ENCODE peak calls at places on chromosomes 3 and 15, in five cellular contexts. One of them, this sample, is unnamed.

GRCh38 chr3:27714101-27714526 is 8.0 kb downstream of the EOMES start:
- DNase-seq in iPS-NIHi11: no peak
- DNase-seq in WTC11: no peak
- DNase-seq in CD4-positive, CD25-positive, alpha-beta regulatory T cell: no peak
- DNase-seq in dermis microvascular lymphatic vessel endothelial cell: no peak
- DNase-seq in this sample: no peak

GRCh38 chr3:188792788-188793187 is 379.0 kb upstream of the TPRG1 start:
- DNase-seq in dermis microvascular lymphatic vessel endothelial cell: no peak
- DNase-seq in iPS-NIHi11: peak
- DNase-seq in WTC11: peak
- DNase-seq in CD4-positive, CD25-positive, alpha-beta regulatory T cell: no peak
- DNase-seq in this sample: no peak

GRCh38 chr3:108221403-108221802 is 821 bp downstream of the IFT57 start:
- DNase-seq in dermis microvascular lymphatic vessel endothelial cell: no peak
- DNase-seq in CD4-positive, CD25-positive, alpha-beta regulatory T cell: no peak
- DNase-seq in WTC11: no peak
- DNase-seq in iPS-NIHi11: no peak
- DNase-seq in this sample: no peak

GRCh38 chr15:70033529-70034140 is 64.1 kb downstream of the TLE3 start:
- DNase-seq in iPS-NIHi11: no peak
- DNase-seq in WTC11: no peak
- DNase-seq in dermis microvascular lymphatic vessel endothelial cell: no peak
- DNase-seq in CD4-positive, CD25-positive, alpha-beta regulatory T cell: no peak
- DNase-seq in this sample: no peak

GRCh38 chr3:12662593-12663310 is 1.2 kb downstream of the RAF1 start:
- DNase-seq in iPS-NIHi11: no peak
- DNase-seq in WTC11: peak
- DNase-seq in dermis microvascular lymphatic vessel endothelial cell: peak
- DNase-seq in CD4-positive, CD25-positive, alpha-beta regulatory T cell: peak
- DNase-seq in this sample: peak

GRCh38 chr3:60096403-60096802 is 1046.6 kb upstream of the CFAP20DC start:
- DNase-seq in WTC11: no peak
- DNase-seq in dermis microvascular lymphatic vessel endothelial cell: no peak
- DNase-seq in iPS-NIHi11: no peak
- DNase-seq in CD4-positive, CD25-positive, alpha-beta regulatory T cell: no peak
- DNase-seq in this sample: no peak

GRCh38 chr3:184845819-184846218 is 33.9 kb downstream of the VPS8 start:
- DNase-seq in dermis microvascular lymphatic vessel endothelial cell: no peak
- DNase-seq in iPS-NIHi11: no peak
- DNase-seq in CD4-positive, CD25-positive, alpha-beta regulatory T cell: no peak
- DNase-seq in WTC11: no peak
- DNase-seq in this sample: no peak

GRCh38 chr3:177597325-177598109 is 400.2 kb upstream of the TBL1XR1 start:
- DNase-seq in WTC11: no peak
- DNase-seq in CD4-positive, CD25-positive, alpha-beta regulatory T cell: no peak
- DNase-seq in iPS-NIHi11: no peak
- DNase-seq in dermis microvascular lymphatic vessel endothelial cell: peak
- DNase-seq in this sample: peak

GRCh38 chr15:100113351-100114075 is 228.3 kb downstream of the ADAMTS17 start:
- DNase-seq in iPS-NIHi11: no peak
- DNase-seq in CD4-positive, CD25-positive, alpha-beta regulatory T cell: no peak
- DNase-seq in WTC11: no peak
- DNase-seq in dermis microvascular lymphatic vessel endothelial cell: no peak
- DNase-seq in this sample: no peak

GRCh38 chr3:169847896-169848295 is 21.8 kb downstream of the LRRC31 start:
- DNase-seq in WTC11: no peak
- DNase-seq in iPS-NIHi11: no peak
- DNase-seq in CD4-positive, CD25-positive, alpha-beta regulatory T cell: no peak
- DNase-seq in dermis microvascular lymphatic vessel endothelial cell: no peak
- DNase-seq in this sample: no peak

GRCh38 chr15:95210436-95210981 is 979.1 kb downstream of the MCTP2 start:
- DNase-seq in dermis microvascular lymphatic vessel endothelial cell: no peak
- DNase-seq in WTC11: no peak
- DNase-seq in CD4-positive, CD25-positive, alpha-beta regulatory T cell: no peak
- DNase-seq in iPS-NIHi11: no peak
- DNase-seq in this sample: no peak